ENCODE peak calls at places on chromosomes 13 and 19, in eight cellular contexts. C is astrocyte of the spinal cord, O is psoas muscle, N is AG04450, T is SK-N-SH, I is kidney epithelial cell, K is mammary epithelial cell, G is fibroblast of villous mesenchyme. J is an unnamed sample.

GRCh38 chr19:55091955-55092354 is 16.3 kb downstream of the EPS8L1 start:
- DNase-seq in I (no peak), G (no peak), N (no peak), T (peak), K (no peak), O (no peak), C (no peak), J (no peak)

GRCh38 chr19:4369888-4370260 is 26.5 kb downstream of the MPND start:
- DNase-seq in K (peak), C (peak), G (peak), N (no peak), O (peak), I (no peak), T (no peak), J (no peak)

GRCh38 chr19:16351133-16351809 is 26.6 kb downstream of the KLF2 start:
- DNase-seq in I (no peak), G (no peak), T (no peak), O (no peak), N (no peak), C (no peak), K (no peak), J (no peak)

GRCh38 chr13:46553521-46553885 is 533 bp downstream of the LRCH1 start:
- DNase-seq in I (no peak), C (no peak), G (no peak), T (peak), N (no peak), O (no peak), K (no peak), J (no peak)

GRCh38 chr13:79541426-79542049 is 60.6 kb downstream of the NDFIP2 start:
- DNase-seq in N (peak), C (peak), G (peak), I (no peak), T (peak), K (peak), O (no peak), J (peak)

GRCh38 chr19:34310494-34310981 is 54.5 kb upstream of the GPI start:
- DNase-seq in N (no peak), K (no peak), C (no peak), O (no peak), T (no peak), G (no peak), I (no peak), J (no peak)

GRCh38 chr19:41928754-41929535 is 696 bp upstream of the ERFL start:
- DNase-seq in T (no peak), I (no peak), K (no peak), C (no peak), O (no peak), G (no peak), N (no peak), J (no peak)

GRCh38 chr19:39941615-39942507 is 7.4 kb upstream of the FCGBP start:
- DNase-seq in O (no peak), T (no peak), G (peak), N (no peak), C (peak), I (no peak), K (peak), J (peak)

GRCh38 chr19:48645652-48646191 is at the start of gene CA11:
- DNase-seq in N (no peak), K (no peak), I (no peak), O (no peak), C (no peak), G (no peak), T (no peak), J (no peak)

GRCh38 chr13:66558511-66558910 is 671.6 kb downstream of the PCDH9 start:
- DNase-seq in T (no peak), C (peak), O (no peak), G (no peak), N (no peak), K (no peak), I (no peak), J (peak)

GRCh38 chr19:41876847-41877489 is at the start of gene CD79A:
- DNase-seq in O (peak), T (no peak), I (no peak), K (no peak), N (no peak), C (no peak), G (no peak), J (no peak)

GRCh38 chr13:93080587-93080986 is 146.0 kb upstream of the GPC6 start:
- DNase-seq in G (no peak), K (peak), T (no peak), N (no peak), C (peak), O (no peak), I (peak), J (peak)

GRCh38 chr13:40598599-40598998 is 67.8 kb downstream of the FOXO1 start:
- DNase-seq in N (no peak), K (no peak), I (no peak), O (peak), C (no peak), T (no peak), G (no peak), J (no peak)

GRCh38 chr19:52188822-52189744 is 769 bp upstream of the PPP2R1A start:
- DNase-seq in K (no peak), C (no peak), T (peak), N (peak), I (no peak), G (no peak), O (peak), J (no peak)

GRCh38 chr13:26377038-26377437 is 123.1 kb downstream of the CDK8 start:
- DNase-seq in C (no peak), G (peak), K (peak), T (peak), O (no peak), N (no peak), I (no peak), J (no peak)

GRCh38 chr19:36972594-36972993 is 56.5 kb downstream of the ZNF568 start:
- DNase-seq in C (no peak), K (no peak), G (no peak), T (no peak), N (no peak), O (no peak), I (no peak), J (no peak)

GRCh38 chr13:101474419-101474957 is 22.0 kb downstream of the ITGBL1 start:
- DNase-seq in K (no peak), O (no peak), G (peak), N (peak), I (peak), C (peak), T (no peak), J (peak)

GRCh38 chr13:27619093-27619705 is 1.1 kb downstream of the LNX2 start:
- DNase-seq in N (no peak), I (no peak), O (no peak), G (peak), K (no peak), T (no peak), C (peak), J (peak)

GRCh38 chr19:5497297-5497696 is 42.1 kb downstream of the ZNRF4 start:
- DNase-seq in K (no peak), G (no peak), C (no peak), I (no peak), O (no peak), T (no peak), N (no peak), J (no peak)

DNA sequence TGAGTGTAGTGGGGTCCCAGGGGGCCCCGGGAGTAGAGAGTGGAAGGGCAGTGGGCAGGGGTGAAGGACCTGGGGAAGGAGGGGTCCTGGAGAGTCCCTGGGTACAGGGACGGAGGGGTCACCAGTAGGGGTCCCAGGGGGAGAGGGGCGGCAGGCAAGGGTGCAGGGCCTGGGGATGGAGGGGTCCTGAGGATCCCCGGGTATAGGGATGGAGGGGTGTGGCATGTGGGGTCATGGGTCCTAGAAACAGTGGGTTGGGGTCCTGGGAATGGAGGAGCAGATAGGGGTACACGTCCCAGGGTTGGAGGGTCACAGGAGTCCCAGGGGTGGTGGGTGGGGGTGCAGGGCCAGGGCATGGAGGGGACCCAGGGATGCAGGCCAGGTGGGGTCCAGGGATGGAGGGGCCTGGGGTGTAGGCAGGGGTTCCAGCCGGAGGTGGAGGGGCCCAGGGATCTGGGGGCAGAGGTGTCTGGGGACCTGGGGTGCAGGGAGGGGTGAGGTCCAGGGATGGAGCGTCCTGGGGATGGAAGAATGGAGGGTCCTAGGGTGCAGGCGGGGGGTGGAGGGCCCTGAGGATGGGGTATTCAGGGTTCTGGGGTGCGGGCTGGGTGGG is 1.3 kb downstream of the BTBD2 start:
- DNase-seq in N (no peak), I (no peak), G (no peak), O (no peak), K (no peak), T (peak), C (no peak), J (no peak)
- H3K4me3 ChIP-seq in N (peak), I (peak), G (peak), O (peak), K (peak), T (peak), C (peak), J (peak)

GRCh38 chr13:51923983-51924539 is 62.3 kb downstream of the CCDC70 start:
- DNase-seq in C (no peak), G (no peak), N (no peak), I (no peak), O (no peak), K (no peak), T (peak), J (no peak)
- TF ChIP-seq CTCF in C (peak), G (peak), N (peak), I (peak), O (no peak), K (peak), T (peak), J (peak)

DNA sequence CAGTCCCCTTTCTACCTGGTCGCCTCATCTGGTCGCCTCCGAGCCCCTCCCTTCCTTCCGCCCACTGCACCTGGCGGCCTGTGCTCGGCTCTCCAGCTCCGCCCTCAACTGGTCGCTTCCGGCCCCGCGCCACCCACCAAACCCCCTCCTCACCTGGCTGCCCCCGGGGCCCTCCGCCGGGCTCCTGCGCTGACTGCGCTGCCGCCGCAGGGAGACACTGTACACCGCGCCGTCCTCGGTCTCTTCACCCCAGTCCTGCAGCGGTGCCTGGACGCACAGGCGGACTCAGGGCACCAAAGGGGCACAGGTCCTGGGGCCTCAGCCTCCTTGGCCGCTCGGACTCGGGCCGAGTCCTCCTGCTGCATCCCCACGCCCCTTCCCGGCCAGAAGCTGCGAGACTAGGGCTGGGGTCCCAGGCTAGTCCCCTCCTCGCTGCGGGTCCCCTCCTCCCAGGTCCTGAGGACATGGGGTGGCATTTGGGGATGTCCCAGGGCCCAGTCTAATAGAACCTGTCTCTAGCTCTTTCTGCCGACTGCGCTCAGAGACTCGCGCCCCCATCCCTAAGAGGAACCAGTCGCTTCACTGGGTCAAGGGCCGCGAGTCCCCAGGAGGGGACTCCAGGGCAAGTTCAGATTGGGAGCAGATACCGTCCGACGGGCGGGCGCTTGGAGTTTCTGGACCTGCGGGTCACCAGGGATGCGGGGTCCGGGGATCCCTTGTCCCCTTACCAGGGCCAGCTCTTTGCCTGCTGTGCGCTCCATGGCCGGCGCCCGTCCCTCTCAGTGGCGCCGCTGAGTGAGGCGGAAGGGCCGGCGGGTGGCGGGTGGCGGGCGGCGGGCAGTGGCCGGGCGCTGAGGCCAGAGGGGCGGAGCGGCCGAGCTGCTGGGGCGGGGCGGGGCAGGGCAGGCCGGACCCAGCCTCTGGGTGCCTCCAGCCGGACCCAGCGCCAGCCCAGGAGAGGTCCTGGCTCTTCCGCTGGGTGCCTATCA is at the start of gene RGL3:
- DNase-seq in G (no peak), K (no peak), O (peak), I (no peak), N (no peak), C (no peak), T (peak), J (no peak)
- H3K4me3 ChIP-seq in G (peak), K (peak), O (peak), I (peak), N (no peak), C (no peak), T (peak), J (no peak)

GRCh38 chr13:20191311-20191901 is 1.3 kb downstream of the GJB2 start:
- DNase-seq in I (no peak), N (no peak), O (no peak), C (no peak), T (no peak), K (no peak), G (no peak), J (no peak)

GRCh38 chr13:20186771-20187170 is 6.0 kb downstream of the GJB2 start:
- DNase-seq in C (no peak), T (no peak), K (no peak), G (no peak), O (no peak), I (no peak), N (no peak), J (no peak)

GRCh38 chr13:20190481-20191310 is 2.0 kb downstream of the GJB2 start:
- DNase-seq in C (peak), I (peak), O (no peak), T (no peak), K (peak), G (peak), N (peak), J (no peak)

GRCh38 chr13:20191902-20192469 is 752 bp downstream of the GJB2 start:
- DNase-seq in G (peak), I (no peak), C (peak), K (peak), T (no peak), N (no peak), O (no peak), J (no peak)

GRCh38 chr13:20188649-20189553 is 3.8 kb downstream of the GJB2 start:
- DNase-seq in I (no peak), G (no peak), O (no peak), T (peak), K (no peak), N (no peak), C (no peak), J (no peak)
- TF ChIP-seq CTCF in I (peak), G (no peak), O (no peak), T (peak), K (no peak), N (peak), C (peak), J (peak)